ENCODE peak calls at places on chromosomes 2 and 18, in ten cellular contexts. One of them, this sample, is unnamed.
A peak's percentile ranks its signal among the peaks of the same experiment; 100 is the strongest.

GRCh38 chr2:74833418-74834233 is at the start of gene HK2:
- DNase-seq in neural progenitor cell: peak; percentile 98
- DNase-seq in SK-N-DZ: peak; percentile 88
- DNase-seq in progenitor cell of endocrine pancreas: peak; percentile 71
- DNase-seq in hepatic stellate cell: peak; percentile 99
- DNase-seq in GM10248: peak; percentile 99
- DNase-seq in dermis blood vessel endothelial cell: peak; percentile 87
- DNase-seq in GM06990: peak; percentile 95
- DNase-seq in HCEC 1CT: peak; percentile 92
- DNase-seq in epithelial cell of prostate: no peak
- DNase-seq in this sample: peak; percentile 97

GRCh38 chr2:69083126-69083733 is 70.3 kb downstream of the ANTXR1 start:
- DNase-seq in neural progenitor cell: no peak
- DNase-seq in SK-N-DZ: no peak
- DNase-seq in progenitor cell of endocrine pancreas: no peak
- DNase-seq in hepatic stellate cell: no peak
- DNase-seq in GM10248: no peak
- DNase-seq in dermis blood vessel endothelial cell: peak; percentile 44
- DNase-seq in GM06990: no peak
- DNase-seq in HCEC 1CT: peak; percentile 67
- DNase-seq in epithelial cell of prostate: peak; percentile 44
- DNase-seq in this sample: no peak

GRCh38 chr18:58046087-58046793 is 2.2 kb downstream of the NEDD4L start:
- DNase-seq in neural progenitor cell: peak; percentile 67
- DNase-seq in SK-N-DZ: peak; percentile 17
- DNase-seq in progenitor cell of endocrine pancreas: no peak
- DNase-seq in hepatic stellate cell: no peak
- DNase-seq in GM10248: no peak
- DNase-seq in dermis blood vessel endothelial cell: peak; percentile 9
- DNase-seq in GM06990: no peak
- DNase-seq in HCEC 1CT: no peak
- DNase-seq in epithelial cell of prostate: no peak
- DNase-seq in this sample: no peak

GRCh38 chr2:96306370-96306769 is 1.0 kb upstream of the SNRNP200 start:
- DNase-seq in neural progenitor cell: no peak
- DNase-seq in SK-N-DZ: no peak
- DNase-seq in progenitor cell of endocrine pancreas: no peak
- DNase-seq in hepatic stellate cell: no peak
- DNase-seq in GM10248: no peak
- DNase-seq in dermis blood vessel endothelial cell: no peak
- DNase-seq in GM06990: no peak
- DNase-seq in HCEC 1CT: no peak
- DNase-seq in epithelial cell of prostate: no peak
- DNase-seq in this sample: no peak

GRCh38 chr2:144320491-144320890 is 199.4 kb downstream of the ZEB2 start:
- DNase-seq in neural progenitor cell: no peak
- DNase-seq in SK-N-DZ: no peak
- DNase-seq in progenitor cell of endocrine pancreas: no peak
- DNase-seq in hepatic stellate cell: peak; percentile 5
- DNase-seq in GM10248: no peak
- DNase-seq in dermis blood vessel endothelial cell: peak; percentile 72
- DNase-seq in GM06990: no peak
- DNase-seq in HCEC 1CT: peak; percentile 59
- DNase-seq in epithelial cell of prostate: peak; percentile 8
- DNase-seq in this sample: no peak

GRCh38 chr2:224085246-224085645 is 46.2 kb upstream of the SERPINE2 start:
- DNase-seq in neural progenitor cell: no peak
- DNase-seq in SK-N-DZ: no peak
- DNase-seq in progenitor cell of endocrine pancreas: no peak
- DNase-seq in hepatic stellate cell: peak; percentile 40
- DNase-seq in GM10248: no peak
- DNase-seq in dermis blood vessel endothelial cell: peak; percentile 24
- DNase-seq in GM06990: no peak
- DNase-seq in HCEC 1CT: peak; percentile 85
- DNase-seq in epithelial cell of prostate: peak; percentile 18
- DNase-seq in this sample: no peak

GRCh38 chr2:66456183-66457041 is 21.5 kb downstream of the MEIS1 start:
- DNase-seq in neural progenitor cell: no peak
- DNase-seq in SK-N-DZ: no peak
- DNase-seq in progenitor cell of endocrine pancreas: no peak
- DNase-seq in hepatic stellate cell: no peak
- DNase-seq in GM10248: no peak
- DNase-seq in dermis blood vessel endothelial cell: no peak
- DNase-seq in GM06990: no peak
- DNase-seq in HCEC 1CT: no peak
- DNase-seq in epithelial cell of prostate: no peak
- DNase-seq in this sample: no peak

GRCh38 chr2:202821538-202822160 is 49.9 kb downstream of the ICA1L start:
- DNase-seq in neural progenitor cell: no peak
- DNase-seq in SK-N-DZ: no peak
- DNase-seq in progenitor cell of endocrine pancreas: no peak
- DNase-seq in hepatic stellate cell: no peak
- DNase-seq in GM10248: no peak
- DNase-seq in dermis blood vessel endothelial cell: no peak
- DNase-seq in GM06990: no peak
- DNase-seq in HCEC 1CT: no peak
- DNase-seq in epithelial cell of prostate: no peak
- DNase-seq in this sample: no peak

GRCh38 chr18:74142251-74142650 is 5.4 kb downstream of the FBXO15 start:
- DNase-seq in neural progenitor cell: no peak
- DNase-seq in SK-N-DZ: no peak
- DNase-seq in progenitor cell of endocrine pancreas: no peak
- DNase-seq in hepatic stellate cell: no peak
- DNase-seq in GM10248: no peak
- DNase-seq in dermis blood vessel endothelial cell: no peak
- DNase-seq in GM06990: no peak
- DNase-seq in HCEC 1CT: peak; percentile 65
- DNase-seq in epithelial cell of prostate: no peak
- DNase-seq in this sample: no peak

GRCh38 chr18:36493349-36494281 is 196.1 kb downstream of the FHOD3 start:
- DNase-seq in neural progenitor cell: peak; percentile 55
- DNase-seq in SK-N-DZ: no peak
- DNase-seq in progenitor cell of endocrine pancreas: no peak
- DNase-seq in hepatic stellate cell: no peak
- DNase-seq in GM10248: no peak
- DNase-seq in dermis blood vessel endothelial cell: no peak
- DNase-seq in GM06990: no peak
- DNase-seq in HCEC 1CT: peak; percentile 35
- DNase-seq in epithelial cell of prostate: no peak
- DNase-seq in this sample: no peak

GRCh38 chr18:527136-527535 is 26.6 kb upstream of the COLEC12 start:
- DNase-seq in neural progenitor cell: no peak
- DNase-seq in SK-N-DZ: no peak
- DNase-seq in progenitor cell of endocrine pancreas: no peak
- DNase-seq in hepatic stellate cell: no peak
- DNase-seq in GM10248: no peak
- DNase-seq in dermis blood vessel endothelial cell: no peak
- DNase-seq in GM06990: no peak
- DNase-seq in HCEC 1CT: no peak
- DNase-seq in epithelial cell of prostate: no peak
- DNase-seq in this sample: no peak

GRCh38 chr18:10462597-10462996 is 8.2 kb downstream of the APCDD1 start:
- DNase-seq in neural progenitor cell: no peak
- DNase-seq in SK-N-DZ: no peak
- DNase-seq in progenitor cell of endocrine pancreas: no peak
- DNase-seq in hepatic stellate cell: no peak
- DNase-seq in GM10248: no peak
- DNase-seq in dermis blood vessel endothelial cell: no peak
- DNase-seq in GM06990: no peak
- DNase-seq in HCEC 1CT: no peak
- DNase-seq in epithelial cell of prostate: no peak
- DNase-seq in this sample: no peak

GRCh38 chr2:195612515-195613495 is 44.2 kb upstream of the SLC39A10 start:
- DNase-seq in neural progenitor cell: peak; percentile 78
- DNase-seq in SK-N-DZ: no peak
- DNase-seq in progenitor cell of endocrine pancreas: peak; percentile 46
- DNase-seq in hepatic stellate cell: peak; percentile 74
- DNase-seq in GM10248: no peak
- DNase-seq in dermis blood vessel endothelial cell: no peak
- DNase-seq in GM06990: no peak
- DNase-seq in HCEC 1CT: peak; percentile 58
- DNase-seq in epithelial cell of prostate: peak; percentile 16
- DNase-seq in this sample: no peak

This sample was measured in GM18507.